ENCODE peak calls at places on chromosomes 3 and 15, in seven cellular contexts. One of them, this sample, is unnamed.
A peak's percentile ranks its signal among the peaks of the same experiment; 100 is the strongest.

GRCh38 chr3:130779031-130779430 is 32.4 kb upstream of the PIK3R4 start:
- DNase-seq in tibial nerve: no peak
- DNase-seq in HCT116: no peak
- DNase-seq in H9: no peak
- DNase-seq in mesenchymal stem cell: no peak
- DNase-seq in effector memory CD4-positive, alpha-beta T cell: no peak
- DNase-seq in ovary: no peak
- DNase-seq in this sample: no peak

GRCh38 chr3:10299679-10300078 is 6.9 kb upstream of the GHRL start:
- DNase-seq in tibial nerve: no peak
- DNase-seq in HCT116: no peak
- DNase-seq in H9: no peak
- DNase-seq in mesenchymal stem cell: no peak
- DNase-seq in effector memory CD4-positive, alpha-beta T cell: no peak
- DNase-seq in ovary: no peak
- DNase-seq in this sample: no peak

GRCh38 chr3:141379250-141379872 is 11.1 kb downstream of the ZBTB38 start:
- DNase-seq in tibial nerve: no peak
- DNase-seq in HCT116: no peak
- DNase-seq in H9: no peak
- DNase-seq in mesenchymal stem cell: no peak
- DNase-seq in effector memory CD4-positive, alpha-beta T cell: peak; percentile 8
- DNase-seq in ovary: no peak
- DNase-seq in this sample: no peak

GRCh38 chr3:156551746-156552145 is 3.2 kb downstream of the SSR3 start:
- DNase-seq in tibial nerve: no peak
- DNase-seq in HCT116: no peak
- DNase-seq in H9: no peak
- DNase-seq in mesenchymal stem cell: peak; percentile 59
- DNase-seq in effector memory CD4-positive, alpha-beta T cell: no peak
- DNase-seq in ovary: no peak
- DNase-seq in this sample: no peak

GRCh38 chr15:33029247-33029646 is 165.3 kb downstream of the FMN1 start:
- DNase-seq in tibial nerve: no peak
- DNase-seq in HCT116: no peak
- DNase-seq in H9: no peak
- DNase-seq in mesenchymal stem cell: peak; percentile 50
- DNase-seq in effector memory CD4-positive, alpha-beta T cell: no peak
- DNase-seq in ovary: no peak
- DNase-seq in this sample: no peak

GRCh38 chr3:128579927-128580326 is 70.7 kb downstream of the RPN1 start:
- DNase-seq in tibial nerve: no peak
- DNase-seq in HCT116: no peak
- DNase-seq in H9: no peak
- DNase-seq in mesenchymal stem cell: no peak
- DNase-seq in effector memory CD4-positive, alpha-beta T cell: no peak
- DNase-seq in ovary: no peak
- DNase-seq in this sample: no peak

GRCh38 chr3:87771338-87772059 is 287.3 kb downstream of the CGGBP1 start:
- DNase-seq in tibial nerve: no peak
- DNase-seq in HCT116: peak; percentile 13
- DNase-seq in H9: peak; percentile 59
- DNase-seq in mesenchymal stem cell: peak; percentile 7
- DNase-seq in effector memory CD4-positive, alpha-beta T cell: no peak
- DNase-seq in ovary: no peak
- DNase-seq in this sample: no peak

GRCh38 chr15:79025201-79025600 is 65.4 kb downstream of the RASGRF1 start:
- DNase-seq in tibial nerve: no peak
- DNase-seq in HCT116: no peak
- DNase-seq in H9: no peak
- DNase-seq in mesenchymal stem cell: no peak
- DNase-seq in effector memory CD4-positive, alpha-beta T cell: no peak
- DNase-seq in ovary: no peak
- DNase-seq in this sample: no peak

GRCh38 chr3:168457973-168458539 is 362.3 kb upstream of the GOLIM4 start:
- DNase-seq in tibial nerve: no peak
- DNase-seq in HCT116: no peak
- DNase-seq in H9: no peak
- DNase-seq in mesenchymal stem cell: no peak
- DNase-seq in effector memory CD4-positive, alpha-beta T cell: no peak
- DNase-seq in ovary: no peak
- DNase-seq in this sample: no peak

GRCh38 chr3:161042023-161042501 is 63.1 kb downstream of the B3GALNT1 start:
- DNase-seq in tibial nerve: no peak
- DNase-seq in HCT116: no peak
- DNase-seq in H9: no peak
- DNase-seq in mesenchymal stem cell: peak; percentile 55
- DNase-seq in effector memory CD4-positive, alpha-beta T cell: no peak
- DNase-seq in ovary: no peak
- DNase-seq in this sample: no peak

GRCh38 chr3:19711160-19711782 is 222.7 kb downstream of the EFHB start:
- DNase-seq in tibial nerve: no peak
- DNase-seq in HCT116: no peak
- DNase-seq in H9: no peak
- DNase-seq in mesenchymal stem cell: no peak
- DNase-seq in effector memory CD4-positive, alpha-beta T cell: no peak
- DNase-seq in ovary: no peak
- DNase-seq in this sample: no peak

GRCh38 chr3:30003741-30004140 is 602.7 kb upstream of the TGFBR2 start:
- DNase-seq in tibial nerve: no peak
- DNase-seq in HCT116: no peak
- DNase-seq in H9: no peak
- DNase-seq in mesenchymal stem cell: no peak
- DNase-seq in effector memory CD4-positive, alpha-beta T cell: no peak
- DNase-seq in ovary: no peak
- DNase-seq in this sample: no peak

GRCh38 chr3:170848294-170848917 is 21.6 kb downstream of the RPL22L1 start:
- DNase-seq in tibial nerve: no peak
- DNase-seq in HCT116: no peak
- DNase-seq in H9: no peak
- DNase-seq in mesenchymal stem cell: peak; percentile 41
- DNase-seq in effector memory CD4-positive, alpha-beta T cell: no peak
- DNase-seq in ovary: no peak
- DNase-seq in this sample: no peak

GRCh38 chr3:195238626-195239118 is 32.3 kb downstream of the XXYLT1 start:
- DNase-seq in tibial nerve: no peak
- DNase-seq in HCT116: no peak
- DNase-seq in H9: peak; percentile 24
- DNase-seq in mesenchymal stem cell: peak; percentile 25
- DNase-seq in effector memory CD4-positive, alpha-beta T cell: no peak
- DNase-seq in ovary: no peak
- DNase-seq in this sample: peak; percentile 23

GRCh38 chr3:38738630-38739395 is 77.2 kb downstream of the SCN10A start:
- DNase-seq in tibial nerve: no peak
- DNase-seq in HCT116: peak; percentile 47
- DNase-seq in H9: peak; percentile 92
- DNase-seq in mesenchymal stem cell: peak; percentile 46
- DNase-seq in effector memory CD4-positive, alpha-beta T cell: no peak
- DNase-seq in ovary: no peak
- DNase-seq in this sample: no peak

GRCh38 chr3:133161666-133162065 is 123.5 kb downstream of the TMEM108 start:
- DNase-seq in tibial nerve: no peak
- DNase-seq in HCT116: no peak
- DNase-seq in H9: no peak
- DNase-seq in mesenchymal stem cell: no peak
- DNase-seq in effector memory CD4-positive, alpha-beta T cell: no peak
- DNase-seq in ovary: no peak
- DNase-seq in this sample: no peak

GRCh38 chr3:187237741-187238140 is 40.5 kb downstream of the RTP1 start:
- DNase-seq in tibial nerve: no peak
- DNase-seq in HCT116: no peak
- DNase-seq in H9: no peak
- DNase-seq in mesenchymal stem cell: no peak
- DNase-seq in effector memory CD4-positive, alpha-beta T cell: no peak
- DNase-seq in ovary: no peak
- DNase-seq in this sample: no peak

DNA sequence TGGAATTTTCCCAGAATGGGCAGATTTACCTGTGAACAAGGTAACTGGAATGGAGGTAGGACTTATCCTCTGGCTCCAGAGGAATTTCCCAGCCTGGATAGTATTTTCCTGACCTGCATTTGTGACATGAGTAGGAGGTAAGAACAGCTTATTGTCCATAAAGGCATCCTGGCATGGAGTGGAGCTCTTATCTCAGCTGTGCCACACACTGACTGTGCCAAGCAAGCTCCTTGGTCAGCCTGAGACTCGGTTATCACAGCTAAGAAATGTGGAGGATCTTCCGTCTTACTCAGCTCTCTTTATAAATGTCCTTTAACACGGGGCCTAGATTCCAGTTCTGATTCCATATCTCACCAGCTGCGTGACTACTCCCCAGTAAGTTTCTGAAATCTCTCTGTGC is 38.9 kb downstream of the SLCO3A1 start:
- DNase-seq in tibial nerve: no peak
- DNase-seq in HCT116: no peak
- DNase-seq in H9: no peak
- DNase-seq in mesenchymal stem cell: no peak
- DNase-seq in effector memory CD4-positive, alpha-beta T cell: no peak
- DNase-seq in ovary: no peak
- DNase-seq in this sample: no peak
- H3K4me1 ChIP-seq in tibial nerve: peaks cover 6% of the 10 kb centered on the region
- H3K4me1 ChIP-seq in HCT116: no peaks in the 10 kb centered on the region
- H3K4me1 ChIP-seq in H9: peaks cover 2% of the 10 kb centered on the region
- H3K4me1 ChIP-seq in mesenchymal stem cell: peaks cover 2% of the 10 kb centered on the region
- H3K4me1 ChIP-seq in effector memory CD4-positive, alpha-beta T cell: no peaks in the 10 kb centered on the region
- H3K4me1 ChIP-seq in ovary: peaks cover 4% of the 10 kb centered on the region
- H3K4me1 ChIP-seq in this sample: peaks cover 99% of the 10 kb centered on the region

DNA sequence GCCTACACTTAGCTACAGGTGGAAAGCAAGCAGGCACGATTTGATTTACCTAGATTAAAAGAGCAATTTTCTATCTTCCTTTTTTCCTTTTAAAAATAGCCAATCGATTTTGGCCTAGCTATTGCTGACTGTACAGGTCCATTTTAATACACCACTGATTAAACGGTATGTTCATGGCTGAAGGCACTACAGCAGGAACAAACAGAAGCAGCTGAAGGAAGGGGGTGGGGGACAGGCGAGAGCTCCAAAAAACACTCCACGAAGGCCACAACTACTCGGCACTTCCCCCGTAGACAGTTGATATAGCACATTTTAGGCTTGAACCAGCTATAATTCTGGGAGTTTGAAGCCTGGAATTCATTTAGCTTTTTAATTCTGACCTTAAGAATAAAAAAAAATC is 115.5 kb downstream of the TIGIT start:
- DNase-seq in tibial nerve: no peak
- DNase-seq in HCT116: no peak
- DNase-seq in H9: no peak
- DNase-seq in mesenchymal stem cell: no peak
- DNase-seq in effector memory CD4-positive, alpha-beta T cell: no peak
- DNase-seq in ovary: no peak
- DNase-seq in this sample: no peak
- H3K27ac ChIP-seq in tibial nerve: peak overlapping the region; percentile 70
- H3K27ac ChIP-seq in HCT116: no peak overlapping the region
- H3K27ac ChIP-seq in H9: no peak overlapping the region
- H3K27ac ChIP-seq in mesenchymal stem cell: no peak overlapping the region
- H3K27ac ChIP-seq in effector memory CD4-positive, alpha-beta T cell: no peak overlapping the region
- H3K27ac ChIP-seq in ovary: no peak overlapping the region
- H3K27ac ChIP-seq in this sample: peak overlapping the region; percentile 60

GRCh38 chr15:43513550-43513949 is 3.9 kb upstream of the MAP1A start:
- DNase-seq in tibial nerve: no peak
- DNase-seq in HCT116: no peak
- DNase-seq in H9: no peak
- DNase-seq in mesenchymal stem cell: peak; percentile 51
- DNase-seq in effector memory CD4-positive, alpha-beta T cell: no peak
- DNase-seq in ovary: no peak
- DNase-seq in this sample: no peak
- H3K4me1 ChIP-seq in tibial nerve: peaks cover 17% of the 10 kb centered on the region
- H3K4me1 ChIP-seq in HCT116: peaks cover 21% of the 10 kb centered on the region
- H3K4me1 ChIP-seq in H9: peaks cover 3% of the 10 kb centered on the region
- H3K4me1 ChIP-seq in mesenchymal stem cell: peaks cover 33% of the 10 kb centered on the region
- H3K4me1 ChIP-seq in effector memory CD4-positive, alpha-beta T cell: peaks cover 38% of the 10 kb centered on the region
- H3K4me1 ChIP-seq in ovary: peaks cover 22% of the 10 kb centered on the region
- H3K4me1 ChIP-seq in this sample: peaks cover 83% of the 10 kb centered on the region

DNA sequence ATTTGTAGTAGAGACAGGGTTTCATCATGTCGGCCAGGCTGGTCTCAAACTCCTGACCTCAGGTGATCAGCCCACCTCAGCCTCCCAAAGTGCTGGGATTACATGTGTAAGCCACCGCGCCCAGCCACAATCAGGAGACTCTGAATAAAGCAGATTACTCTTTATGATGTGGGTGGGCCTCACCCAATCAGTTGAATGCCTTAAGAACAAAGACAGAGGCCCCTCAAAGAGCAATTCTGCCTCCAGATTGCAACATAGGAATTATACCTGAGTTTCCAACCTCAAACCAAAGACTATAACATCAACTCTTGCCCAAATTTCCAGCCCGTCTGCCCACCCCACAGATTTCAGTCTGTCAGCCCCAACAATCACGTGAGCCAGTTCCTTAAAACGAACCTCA is 18.8 kb upstream of the FAM174B start:
- DNase-seq in tibial nerve: no peak
- DNase-seq in HCT116: no peak
- DNase-seq in H9: no peak
- DNase-seq in mesenchymal stem cell: no peak
- DNase-seq in effector memory CD4-positive, alpha-beta T cell: no peak
- DNase-seq in ovary: no peak
- DNase-seq in this sample: no peak
- H3K27ac ChIP-seq in tibial nerve: no peak overlapping the region
- H3K27ac ChIP-seq in HCT116: no peak overlapping the region
- H3K27ac ChIP-seq in H9: no peak overlapping the region
- H3K27ac ChIP-seq in mesenchymal stem cell: no peak overlapping the region
- H3K27ac ChIP-seq in effector memory CD4-positive, alpha-beta T cell: no peak overlapping the region
- H3K27ac ChIP-seq in ovary: no peak overlapping the region
- H3K27ac ChIP-seq in this sample: no peak overlapping the region

DNA sequence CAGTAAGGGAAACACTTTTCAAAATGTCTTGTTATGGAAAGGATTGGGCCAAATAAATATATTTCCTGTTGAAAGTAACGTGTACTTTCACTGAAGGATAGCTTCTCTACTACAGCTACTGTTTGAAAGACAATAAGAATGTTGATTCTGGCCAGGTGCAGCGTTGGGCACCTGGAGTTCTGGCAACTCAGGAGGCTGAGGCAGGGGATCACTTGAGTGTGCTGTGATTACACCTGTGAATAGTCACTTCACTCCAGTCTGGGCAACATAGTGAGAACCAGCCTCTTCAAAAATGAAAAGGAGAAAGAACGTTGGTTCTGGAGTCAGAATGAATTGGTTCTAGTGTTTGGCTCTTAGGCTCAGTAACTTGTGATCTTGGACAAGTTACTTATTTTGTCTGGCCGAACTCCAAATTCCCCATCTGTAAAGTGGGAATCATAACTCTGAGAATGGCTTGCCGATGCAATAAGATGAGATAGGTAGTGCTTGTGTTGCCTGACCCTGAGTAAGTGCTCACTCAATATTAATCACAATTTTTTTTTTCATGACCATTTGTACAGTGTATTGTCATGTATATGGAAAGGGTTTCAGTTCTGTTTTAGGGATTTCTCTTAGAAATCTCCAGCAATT is 310.8 kb downstream of the PTPRG start:
- DNase-seq in tibial nerve: no peak
- DNase-seq in HCT116: no peak
- DNase-seq in H9: peak; percentile 79
- DNase-seq in mesenchymal stem cell: no peak
- DNase-seq in effector memory CD4-positive, alpha-beta T cell: no peak
- DNase-seq in ovary: no peak
- DNase-seq in this sample: no peak
- H3K4me1 ChIP-seq in tibial nerve: no peaks in the 10 kb centered on the region
- H3K4me1 ChIP-seq in HCT116: peaks cover 4% of the 10 kb centered on the region
- H3K4me1 ChIP-seq in H9: peaks cover 30% of the 10 kb centered on the region
- H3K4me1 ChIP-seq in mesenchymal stem cell: peaks cover 6% of the 10 kb centered on the region
- H3K4me1 ChIP-seq in effector memory CD4-positive, alpha-beta T cell: no peaks in the 10 kb centered on the region
- H3K4me1 ChIP-seq in ovary: peaks cover 5% of the 10 kb centered on the region
- H3K4me1 ChIP-seq in this sample: peaks cover 68% of the 10 kb centered on the region

GRCh38 chr15:59140422-59141226 is 35.7 kb downstream of the CCNB2 start:
- DNase-seq in tibial nerve: no peak
- DNase-seq in HCT116: no peak
- DNase-seq in H9: no peak
- DNase-seq in mesenchymal stem cell: no peak
- DNase-seq in effector memory CD4-positive, alpha-beta T cell: no peak
- DNase-seq in ovary: no peak
- DNase-seq in this sample: no peak
- H3K27ac ChIP-seq in tibial nerve: no peak overlapping the region
- H3K27ac ChIP-seq in HCT116: no peak overlapping the region
- H3K27ac ChIP-seq in H9: no peak overlapping the region
- H3K27ac ChIP-seq in mesenchymal stem cell: peak overlapping the region; percentile 26
- H3K27ac ChIP-seq in effector memory CD4-positive, alpha-beta T cell: no peak overlapping the region
- H3K27ac ChIP-seq in ovary: no peak overlapping the region
- H3K27ac ChIP-seq in this sample: no peak overlapping the region

This sample was measured in left ventricle myocardium inferior.